ENCODE peak calls at places on chromosomes 13 and 19, in six cellular contexts. C, L, B, N, U and K are unnamed samples.

GRCh38 chr13:106446011-106446410 is 89.5 kb downstream of the EFNB2 start:
- DNase-seq in C (no peak), L (no peak), B (no peak), N (no peak), U (no peak), K (peak; percentile 46)

GRCh38 chr19:35458821-35459391 is 10.8 kb downstream of the FFAR2 start:
- DNase-seq in U (no peak), L (no peak), C (peak; percentile 76), B (no peak), N (no peak), K (no peak)

GRCh38 chr19:6087074-6087506 is 23.2 kb downstream of the RFX2 start:
- DNase-seq in L (no peak), N (peak; percentile 18), U (no peak), B (no peak), C (no peak), K (no peak)

GRCh38 chr19:30376826-30377425 is 4.7 kb downstream of the ZNF536 start:
- DNase-seq in N (no peak), B (no peak), U (no peak), L (no peak), C (no peak), K (no peak)

GRCh38 chr13:97298816-97299215 is 76.7 kb downstream of the MBNL2 start:
- DNase-seq in N (no peak), C (no peak), U (no peak), L (peak; percentile 65), B (no peak), K (no peak)

GRCh38 chr19:5200844-5201243 is 139.8 kb downstream of the PTPRS start:
- DNase-seq in C (no peak), U (no peak), B (no peak), N (no peak), L (peak; percentile 19), K (no peak)

GRCh38 chr13:43123856-43124255 is 100.5 kb downstream of the DNAJC15 start:
- DNase-seq in C (no peak), L (no peak), B (no peak), U (no peak), N (no peak), K (no peak)

GRCh38 chr19:42850981-42851717 is 28.4 kb downstream of the PSG1 start:
- DNase-seq in U (peak; percentile 81), N (no peak), L (peak; percentile 98), B (peak; percentile 77), C (peak; percentile 16), K (peak; percentile 92)

GRCh38 chr13:41645313-41645712 is 188.0 kb downstream of the RGCC start:
- DNase-seq in B (peak; percentile 79), L (peak; percentile 88), C (peak; percentile 19), N (no peak), U (peak; percentile 38), K (peak; percentile 94)

GRCh38 chr13:46609726-46610125 is 56.8 kb downstream of the LRCH1 start:
- DNase-seq in U (no peak), C (no peak), L (no peak), B (no peak), N (no peak), K (no peak)

GRCh38 chr13:94710081-94710809 is 2.1 kb downstream of the SOX21 start:
- DNase-seq in C (no peak), L (no peak), U (no peak), B (no peak), N (peak; percentile 53), K (no peak)

GRCh38 chr19:9709305-9709704 is 34.4 kb upstream of the ZNF562 start:
- DNase-seq in U (no peak), L (no peak), C (no peak), B (peak; percentile 18), N (no peak), K (no peak)

DNA sequence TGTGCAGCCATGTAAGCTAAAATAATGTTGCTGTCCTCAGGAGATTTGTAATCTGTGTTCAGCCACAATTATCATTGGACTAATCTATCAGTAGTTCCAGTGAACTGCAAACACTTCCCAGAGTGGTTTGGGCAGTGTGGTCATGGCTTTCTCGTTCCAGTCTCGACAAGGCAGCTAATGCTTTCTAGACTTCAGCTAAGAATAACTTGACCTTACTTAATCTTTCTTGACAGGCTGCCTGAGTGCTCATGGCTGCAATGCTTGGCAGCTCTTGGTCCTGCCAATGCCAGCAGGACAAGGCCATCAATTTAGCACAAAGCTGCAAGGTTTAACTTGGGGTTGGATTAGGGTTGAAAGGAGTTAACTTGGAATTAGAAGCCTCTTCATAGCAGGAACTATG is 32.8 kb downstream of the ATP12A start:
- DNase-seq in N (no peak), L (no peak), U (no peak), B (no peak), C (peak; percentile 16), K (no peak)
- TF ChIP-seq CTCF in N (no peak), L (no peak), U (no peak), B (no peak), C (no peak), K (no peak)

GRCh38 chr19:7748756-7749155 is 1.4 kb upstream of the CD209 start:
- DNase-seq in C (peak; percentile 15), N (peak; percentile 96), L (peak; percentile 5), B (no peak), U (no peak), K (peak; percentile 6)
- TF ChIP-seq CTCF in C (no peak), N (peak; percentile 56), L (no peak), B (no peak), U (peak; percentile 3), K (peak; percentile 11)

DNA sequence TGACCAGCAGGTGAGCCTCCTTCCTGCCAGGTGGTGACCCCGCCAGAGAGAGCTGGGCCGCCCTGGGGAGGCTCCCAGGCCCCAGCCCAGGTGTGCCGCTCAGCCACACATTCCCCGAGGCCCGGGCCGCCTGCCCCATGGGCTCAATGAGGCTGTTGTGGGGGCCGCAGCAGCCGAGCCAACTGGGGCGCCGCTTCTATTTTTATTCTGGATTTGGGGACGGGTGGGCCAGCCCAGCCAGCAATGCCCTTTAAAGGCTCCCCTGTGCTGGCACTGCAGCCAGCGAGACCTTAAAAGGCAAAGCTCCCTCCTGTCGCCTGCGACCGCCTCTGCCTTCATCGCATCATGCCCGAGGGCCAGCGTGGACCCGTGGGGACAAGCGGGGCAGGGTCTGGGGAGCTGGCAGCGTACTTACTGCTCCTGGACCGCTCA is 17.7 kb upstream of the CRTC1 start:
- DNase-seq in N (no peak), B (no peak), C (no peak), L (no peak), U (no peak), K (no peak)
- TF ChIP-seq CTCF in N (no peak), B (no peak), C (no peak), L (no peak), U (no peak), K (no peak)

DNA sequence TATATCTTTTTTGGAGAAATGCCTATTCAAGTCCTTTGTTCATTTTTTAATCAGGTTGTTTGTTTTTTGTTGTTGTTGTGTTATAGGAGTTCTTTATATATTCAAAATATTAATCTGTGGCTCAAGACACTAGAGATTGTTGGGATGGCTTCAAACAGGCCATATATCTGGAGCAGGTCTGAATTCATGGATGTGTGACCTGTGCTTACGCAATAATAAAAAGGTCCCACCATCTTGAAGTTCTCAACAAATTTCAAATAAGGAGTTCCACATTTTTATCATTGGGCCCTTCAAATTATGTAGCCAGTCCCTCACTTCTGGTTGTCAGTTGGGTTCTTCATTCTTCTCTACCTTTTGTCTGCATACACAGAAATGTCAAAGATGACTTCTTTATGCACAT is 17.7 kb upstream of the NUDT15 start:
- DNase-seq in N (no peak), B (no peak), C (no peak), L (no peak), U (no peak), K (no peak)
- TF ChIP-seq CTCF in N (no peak), B (no peak), C (no peak), L (no peak), U (no peak), K (no peak)

GRCh38 chr19:55145241-55145640 is 3.8 kb downstream of the TNNT1 start:
- DNase-seq in L (no peak), B (no peak), N (no peak), U (no peak), C (no peak), K (no peak)

GRCh38 chr19:55149078-55150003 is at the start of gene TNNT1:
- DNase-seq in U (no peak), C (no peak), N (peak; percentile 83), B (no peak), L (no peak), K (no peak)

GRCh38 chr19:55147408-55148251 is 1.4 kb downstream of the TNNT1 start:
- DNase-seq in C (no peak), L (no peak), U (no peak), N (peak; percentile 65), B (no peak), K (no peak)

GRCh38 chr19:55146078-55146647 is 2.8 kb downstream of the TNNT1 start:
- DNase-seq in U (no peak), N (peak; percentile 91), B (no peak), L (no peak), C (no peak), K (no peak)

DNA sequence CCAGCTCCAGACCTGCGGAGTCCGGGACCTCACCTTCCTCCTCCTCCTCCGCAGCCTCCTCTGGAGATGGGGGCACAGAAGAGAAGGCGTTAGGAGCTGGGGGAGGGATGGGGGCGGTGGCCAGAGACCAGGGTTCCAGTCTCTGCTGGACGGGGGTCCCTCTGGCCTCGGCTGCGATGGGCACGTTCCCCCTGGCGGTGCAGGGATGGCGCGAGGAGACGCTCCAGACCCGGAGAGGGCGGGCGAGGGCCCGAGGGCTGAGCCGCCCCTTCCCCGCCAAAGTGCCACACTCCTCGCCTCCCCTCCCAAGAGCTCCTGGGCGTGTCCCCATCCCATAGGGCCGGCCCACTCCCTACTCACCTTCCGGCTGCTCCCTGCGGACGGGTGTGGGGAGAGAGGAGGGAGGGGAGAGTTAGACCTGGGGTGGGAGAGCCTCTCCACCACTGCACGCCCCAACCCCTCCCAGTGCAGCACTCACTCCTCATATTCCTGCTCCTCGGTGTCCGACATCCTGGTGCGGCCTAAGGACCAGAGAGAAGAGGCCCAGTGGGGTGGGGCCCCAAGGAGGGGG is 2.3 kb downstream of the TNNT1 start:
- DNase-seq in L (no peak), B (no peak), C (no peak), U (no peak), N (peak; percentile 96), K (no peak)
- TF ChIP-seq CTCF in L (no peak), B (no peak), C (no peak), U (no peak), N (no peak), K (no peak)

DNA sequence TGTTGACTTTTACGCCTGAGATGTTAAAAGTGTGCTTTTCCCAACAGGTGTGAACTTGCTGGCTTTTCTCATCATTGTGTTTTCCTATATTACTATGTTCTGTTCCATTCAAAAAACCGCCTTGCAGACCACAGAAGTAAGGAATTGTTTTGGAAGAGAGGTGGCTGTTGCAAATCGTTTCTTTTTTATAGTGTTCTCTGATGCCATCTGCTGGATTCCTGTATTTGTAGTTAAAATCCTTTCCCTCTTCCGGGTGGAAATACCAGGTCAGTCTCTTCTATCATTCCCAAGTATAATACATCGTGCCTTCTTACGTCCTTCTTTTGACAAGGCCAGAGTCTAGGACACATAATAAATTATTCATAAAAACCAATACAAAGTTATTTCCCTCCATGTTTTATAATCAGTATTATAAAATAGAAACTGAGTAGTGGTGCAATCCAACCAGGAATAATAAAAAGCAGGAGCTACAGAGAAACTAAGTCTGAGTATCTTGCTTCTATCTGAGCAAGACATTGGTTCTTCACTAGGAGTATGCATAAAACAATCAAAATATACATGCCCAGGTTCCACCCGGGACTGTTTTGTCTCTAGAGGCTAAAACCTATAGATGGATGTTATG is 57.9 kb downstream of the RXFP2 start:
- DNase-seq in L (peak; percentile 79), N (peak; percentile 63), U (peak; percentile 20), C (no peak), B (no peak), K (peak; percentile 54)
- TF ChIP-seq CTCF in L (peak; percentile 50), N (peak; percentile 52), U (peak; percentile 30), C (no peak), B (no peak), K (peak; percentile 50)